ENCODE peak calls at places on chromosomes 4 and X, in eight cellular contexts. V is A549, Y is K562, T is endothelial cell of umbilical vein, K is H1, W is SK-N-SH, P is HCT116, O is WTC11. C is an unnamed sample.

GRCh38 chr4:95764961-95765360 is 74.9 kb upstream of the PDHA2 start:
- DNase-seq in V (no peak), Y (no peak), T (no peak), K (no peak), W (no peak), P (no peak), O (no peak), C (no peak)

GRCh38 chr4:59968796-59969195 is 1231.3 kb upstream of the ADGRL3 start:
- DNase-seq in V (no peak), Y (no peak), T (no peak), K (no peak), W (no peak), P (no peak), O (no peak), C (no peak)

GRCh38 chr4:127586922-127587571 is 45.7 kb upstream of the INTU start:
- DNase-seq in V (peak), Y (peak), T (peak), K (no peak), W (peak), P (peak), O (peak), C (peak)

GRCh38 chr4:78517050-78517652 is 34.4 kb upstream of the ANXA3 start:
- DNase-seq in V (peak), Y (no peak), T (peak), K (no peak), W (peak), P (no peak), O (no peak), C (peak)

GRCh38 chr4:67871867-67872266 is 11.9 kb downstream of the TMPRSS11D start:
- DNase-seq in V (peak), Y (no peak), T (peak), K (no peak), W (peak), P (peak), O (no peak), C (peak)

GRCh38 chr4:8690216-8690786 is 97.7 kb downstream of the CPZ start:
- DNase-seq in V (no peak), Y (no peak), T (no peak), K (peak), W (no peak), P (no peak), O (peak), C (no peak)

GRCh38 chr4:76120199-76120598 is 28.0 kb downstream of the NUP54 start:
- DNase-seq in V (no peak), Y (no peak), T (no peak), K (no peak), W (no peak), P (no peak), O (no peak), C (no peak)

GRCh38 chrX:140273921-140274320 is 230.9 kb downstream of the SOX3 start:
- DNase-seq in V (no peak), Y (no peak), T (no peak), K (no peak), W (no peak), P (no peak), O (no peak), C (no peak)

GRCh38 chr4:15231265-15232091 is 196.4 kb upstream of the C1QTNF7 start:
- DNase-seq in V (peak), Y (peak), T (peak), K (peak), W (peak), P (peak), O (peak), C (peak)

GRCh38 chrX:76279007-76279406 is 106.1 kb downstream of the PBDC1 start:
- DNase-seq in V (peak), Y (peak), T (peak), K (peak), W (peak), P (peak), O (peak), C (peak)

GRCh38 chrX:139049455-139049854 is 337.9 kb upstream of the FGF13 start:
- DNase-seq in V (no peak), Y (no peak), T (no peak), K (no peak), W (no peak), P (no peak), O (no peak), C (no peak)

GRCh38 chr4:8096690-8097061 is 61.9 kb downstream of the ABLIM2 start:
- DNase-seq in V (no peak), Y (no peak), T (no peak), K (no peak), W (no peak), P (no peak), O (no peak), C (no peak)

GRCh38 chrX:81354954-81355353 is 153.1 kb downstream of the SH3BGRL start:
- DNase-seq in V (no peak), Y (no peak), T (no peak), K (no peak), W (no peak), P (no peak), O (no peak), C (no peak)

GRCh38 chr4:85455942-85456341 is 19.0 kb upstream of the ARHGAP24 start:
- DNase-seq in V (no peak), Y (no peak), T (no peak), K (no peak), W (no peak), P (no peak), O (no peak), C (no peak)

GRCh38 chrX:125150231-125150630 is 169.4 kb upstream of the TEX13C start:
- DNase-seq in V (no peak), Y (no peak), T (no peak), K (no peak), W (no peak), P (no peak), O (no peak), C (no peak)

GRCh38 chrX:54446084-54446483 is 5.9 kb downstream of the TSR2 start:
- DNase-seq in V (no peak), Y (no peak), T (no peak), K (peak), W (no peak), P (no peak), O (peak), C (no peak)

GRCh38 chr4:82423245-82424054 is 6.8 kb downstream of the HNRNPDL start:
- DNase-seq in V (no peak), Y (no peak), T (no peak), K (no peak), W (no peak), P (no peak), O (no peak), C (peak)

GRCh38 chrX:2484721-2485459 is 15.9 kb downstream of the DHRSX start:
- DNase-seq in V (no peak), Y (no peak), T (no peak), K (no peak), W (no peak), P (no peak), O (peak), C (no peak)

GRCh38 chrX:45714864-45715263 is 514.2 kb upstream of the DIPK2B start:
- DNase-seq in V (no peak), Y (no peak), T (peak), K (no peak), W (no peak), P (peak), O (no peak), C (peak)

GRCh38 chrX:123818243-123818642 is 41.6 kb upstream of the XIAP start:
- DNase-seq in V (peak), Y (no peak), T (no peak), K (no peak), W (no peak), P (no peak), O (no peak), C (no peak)

GRCh38 chrX:120125444-120125843 is 9.7 kb upstream of the RHOXF1 start:
- DNase-seq in V (no peak), Y (no peak), T (peak), K (no peak), W (no peak), P (no peak), O (no peak), C (no peak)

GRCh38 chr4:144178414-144178813 is 37.9 kb upstream of the GYPA start:
- DNase-seq in V (no peak), Y (no peak), T (peak), K (no peak), W (no peak), P (no peak), O (no peak), C (no peak)

GRCh38 chr4:2931765-2932560 is 31.2 kb downstream of the NOP14 start:
- DNase-seq in V (no peak), Y (no peak), T (peak), K (peak), W (no peak), P (no peak), O (peak), C (peak)

GRCh38 chr4:185235480-185236154 is 26.2 kb downstream of the SNX25 start:
- DNase-seq in V (no peak), Y (no peak), T (no peak), K (no peak), W (peak), P (no peak), O (no peak), C (no peak)

GRCh38 chr4:70793626-70794025 is 46.1 kb downstream of the GRSF1 start:
- DNase-seq in V (no peak), Y (no peak), T (no peak), K (no peak), W (no peak), P (no peak), O (no peak), C (no peak)
- TF ChIP-seq MAX in V (no peak), Y (no peak), T (no peak), K (no peak), W (no peak), P (no peak), O (no peak), C (no peak)

GRCh38 chrX:7158468-7158990 is 10.6 kb upstream of the PUDP start:
- DNase-seq in V (no peak), Y (no peak), T (no peak), K (no peak), W (no peak), P (no peak), O (no peak), C (no peak)
- TF ChIP-seq MAX in V (no peak), Y (no peak), T (no peak), K (no peak), W (no peak), P (no peak), O (no peak), C (no peak)

GRCh38 chrX:106702636-106703035 is 23.9 kb upstream of the RNF128 start:
- DNase-seq in V (no peak), Y (no peak), T (no peak), K (no peak), W (no peak), P (no peak), O (no peak), C (no peak)
- TF ChIP-seq MAX in V (no peak), Y (no peak), T (no peak), K (no peak), W (no peak), P (no peak), O (no peak), C (no peak)

DNA sequence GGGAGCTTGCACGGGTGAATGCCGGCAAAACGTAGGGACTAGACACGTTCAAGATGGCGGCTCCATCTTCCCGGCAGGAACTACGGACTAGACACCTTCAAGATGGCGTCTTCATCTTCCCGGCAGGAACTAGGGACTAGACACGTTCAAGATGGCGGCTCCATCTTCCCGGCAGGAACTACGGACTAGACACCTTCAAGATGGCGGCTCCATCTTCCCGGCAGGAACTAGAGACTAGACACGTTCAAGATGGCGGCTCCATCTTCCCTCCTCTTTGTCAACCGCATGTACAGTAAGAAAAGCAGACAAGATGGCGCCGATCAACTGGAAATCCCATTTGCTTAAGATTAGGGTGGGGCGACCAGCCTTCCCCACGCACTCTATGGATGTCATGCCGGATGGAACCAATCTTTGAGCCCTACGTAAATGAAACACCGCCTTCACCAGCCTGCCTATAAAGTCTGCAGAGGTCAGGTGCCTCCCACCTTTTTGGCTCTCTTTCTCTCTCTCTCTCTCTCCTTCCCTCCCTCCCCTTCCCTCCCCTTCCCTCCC is 222.4 kb downstream of the CRLF2 start:
- DNase-seq in V (peak), Y (peak), T (no peak), K (no peak), W (no peak), P (peak), O (no peak), C (peak)
- TF ChIP-seq MAX in V (peak), Y (peak), T (no peak), K (no peak), W (peak), P (no peak), O (no peak), C (no peak)

DNA sequence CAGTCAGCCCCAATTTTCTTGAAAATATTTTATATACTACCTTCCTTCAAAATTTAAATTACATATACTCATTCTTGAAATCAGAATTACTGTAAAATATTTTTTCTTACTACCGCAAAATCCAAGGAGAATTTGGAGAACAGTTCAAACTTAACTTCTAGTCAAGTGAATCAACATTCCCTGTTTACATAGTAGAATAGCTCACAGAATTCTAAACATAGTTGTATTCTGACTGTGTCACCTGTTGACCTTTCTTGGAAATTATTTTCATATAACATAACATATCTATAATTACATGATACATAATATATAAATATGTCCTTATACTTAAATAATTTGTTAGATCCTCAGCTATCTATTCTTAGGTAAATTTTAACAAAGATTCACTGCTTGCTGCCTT is 31.0 kb upstream of the FGF5 start:
- DNase-seq in V (no peak), Y (no peak), T (no peak), K (no peak), W (no peak), P (no peak), O (no peak), C (no peak)
- TF ChIP-seq MAX in V (no peak), Y (no peak), T (no peak), K (no peak), W (no peak), P (no peak), O (no peak), C (no peak)

GRCh38 chr4:33850503-33850902 is 2393.8 kb downstream of the ARAP2 start:
- DNase-seq in V (no peak), Y (no peak), T (no peak), K (no peak), W (no peak), P (no peak), O (no peak), C (no peak)
- TF ChIP-seq MAX in V (no peak), Y (no peak), T (no peak), K (no peak), W (no peak), P (no peak), O (no peak), C (no peak)

GRCh38 chr4:138047290-138047689 is 194.9 kb downstream of the SLC7A11 start:
- DNase-seq in V (no peak), Y (no peak), T (no peak), K (no peak), W (no peak), P (no peak), O (no peak), C (no peak)
- TF ChIP-seq MAX in V (no peak), Y (no peak), T (no peak), K (no peak), W (no peak), P (no peak), O (no peak), C (no peak)

GRCh38 chrX:13167444-13168207 is 123.2 kb upstream of the FAM9C start:
- DNase-seq in V (no peak), Y (no peak), T (peak), K (no peak), W (peak), P (no peak), O (no peak), C (peak)

GRCh38 chrX:13168276-13168675 is 123.9 kb upstream of the FAM9C start:
- DNase-seq in V (no peak), Y (no peak), T (no peak), K (no peak), W (no peak), P (no peak), O (no peak), C (no peak)

GRCh38 chrX:13164611-13165010 is 120.2 kb upstream of the FAM9C start:
- DNase-seq in V (no peak), Y (no peak), T (no peak), K (no peak), W (no peak), P (no peak), O (no peak), C (no peak)

GRCh38 chrX:13165266-13165665 is 120.8 kb upstream of the FAM9C start:
- DNase-seq in V (no peak), Y (no peak), T (no peak), K (no peak), W (no peak), P (no peak), O (no peak), C (no peak)

GRCh38 chrX:13165747-13166146 is 121.3 kb upstream of the FAM9C start:
- DNase-seq in V (no peak), Y (no peak), T (peak), K (no peak), W (no peak), P (no peak), O (no peak), C (no peak)
- TF ChIP-seq MAX in V (no peak), Y (no peak), T (no peak), K (no peak), W (no peak), P (no peak), O (no peak), C (no peak)

GRCh38 chr4:149634368-149634767 is 181.3 kb downstream of the IQCM start:
- DNase-seq in V (no peak), Y (no peak), T (no peak), K (no peak), W (no peak), P (no peak), O (no peak), C (no peak)

GRCh38 chr4:149638073-149638472 is 177.6 kb downstream of the IQCM start:
- DNase-seq in V (no peak), Y (no peak), T (no peak), K (no peak), W (no peak), P (no peak), O (no peak), C (no peak)
- TF ChIP-seq MAX in V (no peak), Y (no peak), T (no peak), K (no peak), W (no peak), P (no peak), O (no peak), C (no peak)

C was measured in NB4.